ENCODE peak calls at places on chromosomes 3 and 15, in ten cellular contexts. E is PC-3, H is foreskin fibroblast, P is dorsolateral prefrontal cortex, D is tibial artery, I is colonic mucosa, V is psoas muscle, O is mucosa of descending colon, B is OCI-LY7, T is RWPE1. X is an unnamed sample.

GRCh38 chr3:156750191-156750873 is 75.8 kb upstream of the LEKR1 start:
- DNase-seq in E (no peak), H (peak), P (no peak), D (no peak), I (no peak), V (no peak), O (no peak), B (no peak), T (no peak), X (no peak)

GRCh38 chr3:187744169-187745151 is 808 bp downstream of the BCL6 start:
- DNase-seq in E (peak), H (no peak), P (no peak), D (no peak), I (peak), V (peak), O (peak), B (peak), T (peak), X (peak)

GRCh38 chr3:138774529-138775253 is 60.0 kb downstream of the PIK3CB start:
- DNase-seq in E (peak), H (peak), P (no peak), D (peak), I (peak), V (no peak), O (peak), B (no peak), T (peak), X (no peak)

GRCh38 chr3:26624209-26624775 is 1.7 kb downstream of the LRRC3B start:
- DNase-seq in E (no peak), H (no peak), P (no peak), D (no peak), I (no peak), V (peak), O (no peak), B (no peak), T (no peak), X (no peak)

GRCh38 chr15:79332824-79333510 is 22.1 kb downstream of the TMED3 start:
- DNase-seq in E (peak), H (no peak), P (no peak), D (no peak), I (no peak), V (no peak), O (peak), B (no peak), T (no peak), X (no peak)

GRCh38 chr15:63597033-63597790 is at the start of gene FBXL22:
- DNase-seq in E (no peak), H (no peak), P (no peak), D (no peak), I (peak), V (peak), O (peak), B (no peak), T (no peak), X (no peak)

GRCh38 chr3:128481438-128481942 is 11.5 kb downstream of the GATA2 start:
- DNase-seq in E (no peak), H (no peak), P (no peak), D (peak), I (no peak), V (peak), O (no peak), B (no peak), T (no peak), X (no peak)

GRCh38 chr3:15538345-15538744 is 16.8 kb upstream of the COLQ start:
- DNase-seq in E (no peak), H (no peak), P (no peak), D (no peak), I (no peak), V (no peak), O (no peak), B (no peak), T (no peak), X (no peak)

GRCh38 chr3:97111237-97111636 is 296.8 kb downstream of the EPHA6 start:
- DNase-seq in E (no peak), H (no peak), P (no peak), D (no peak), I (no peak), V (no peak), O (no peak), B (no peak), T (no peak), X (no peak)

GRCh38 chr3:158701666-158702065 is 29.2 kb upstream of the LXN start:
- DNase-seq in E (peak), H (peak), P (no peak), D (no peak), I (no peak), V (no peak), O (no peak), B (no peak), T (no peak), X (no peak)

GRCh38 chr3:48789665-48790064 is 58.0 kb downstream of the PRKAR2A start:
- DNase-seq in E (no peak), H (no peak), P (no peak), D (no peak), I (no peak), V (no peak), O (no peak), B (no peak), T (no peak), X (no peak)

GRCh38 chr3:183802989-183803388 is 22.4 kb downstream of the MAP6D1 start:
- DNase-seq in E (no peak), H (no peak), P (no peak), D (no peak), I (no peak), V (no peak), O (no peak), B (no peak), T (no peak), X (no peak)

GRCh38 chr3:106765342-106765741 is 611.9 kb upstream of the CCDC54 start:
- DNase-seq in E (peak), H (peak), P (no peak), D (no peak), I (no peak), V (no peak), O (no peak), B (no peak), T (peak), X (no peak)

GRCh38 chr3:12121466-12121865 is 37.2 kb downstream of the TIMP4 start:
- DNase-seq in E (no peak), H (no peak), P (no peak), D (no peak), I (no peak), V (no peak), O (no peak), B (no peak), T (no peak), X (no peak)

GRCh38 chr3:120673116-120673515 is 8.9 kb downstream of the HGD start:
- DNase-seq in E (no peak), H (no peak), P (no peak), D (no peak), I (no peak), V (no peak), O (no peak), B (no peak), T (no peak), X (no peak)

GRCh38 chr3:155330356-155330755 is 36.9 kb upstream of the STRIT1 start:
- DNase-seq in E (no peak), H (no peak), P (no peak), D (no peak), I (no peak), V (no peak), O (no peak), B (no peak), T (no peak), X (no peak)

GRCh38 chr15:100400996-100401395 is 59.2 kb upstream of the ADAMTS17 start:
- DNase-seq in E (no peak), H (no peak), P (no peak), D (no peak), I (no peak), V (no peak), O (no peak), B (no peak), T (no peak), X (no peak)

GRCh38 chr15:76073554-76073953 is 13.8 kb downstream of the TMEM266 start:
- DNase-seq in E (peak), H (no peak), P (no peak), D (no peak), I (no peak), V (no peak), O (no peak), B (no peak), T (peak), X (no peak)

GRCh38 chr15:47885921-47886320 is 168.6 kb downstream of the SEMA6D start:
- DNase-seq in E (peak), H (no peak), P (no peak), D (no peak), I (no peak), V (no peak), O (no peak), B (no peak), T (peak), X (no peak)

GRCh38 chr3:75294124-75294523 is 370.0 kb upstream of the FRG2C start:
- DNase-seq in E (peak), H (peak), P (peak), D (peak), I (peak), V (no peak), O (peak), B (no peak), T (peak), X (peak)

GRCh38 chr15:57994468-57995154 is 70.9 kb downstream of the ALDH1A2 start:
- DNase-seq in E (peak), H (peak), P (no peak), D (no peak), I (no peak), V (no peak), O (no peak), B (no peak), T (no peak), X (no peak)

GRCh38 chr3:2659896-2660295 is 450.3 kb downstream of the IL5RA start:
- DNase-seq in E (no peak), H (no peak), P (no peak), D (no peak), I (no peak), V (no peak), O (no peak), B (no peak), T (no peak), X (no peak)

GRCh38 chr3:120425877-120426276 is 24.9 kb downstream of the FSTL1 start:
- DNase-seq in E (no peak), H (peak), P (no peak), D (no peak), I (no peak), V (no peak), O (no peak), B (no peak), T (no peak), X (no peak)

GRCh38 chr3:126287536-126288181 is 69.5 kb downstream of the KLF15 start:
- DNase-seq in E (no peak), H (peak), P (peak), D (peak), I (no peak), V (peak), O (peak), B (peak), T (no peak), X (no peak)

GRCh38 chr3:169699536-169700050 is 36.1 kb upstream of the MECOM start:
- DNase-seq in E (no peak), H (peak), P (no peak), D (peak), I (no peak), V (peak), O (no peak), B (no peak), T (no peak), X (no peak)

GRCh38 chr3:82329300-82329699 is 567.9 kb upstream of the GBE1 start:
- DNase-seq in E (peak), H (no peak), P (no peak), D (no peak), I (no peak), V (no peak), O (no peak), B (no peak), T (no peak), X (no peak)
- TF ChIP-seq CTCF in E (peak), H (peak), P (no peak), D (no peak), I (no peak), V (peak), O (no peak), B (peak), T (peak), X (peak)

DNA sequence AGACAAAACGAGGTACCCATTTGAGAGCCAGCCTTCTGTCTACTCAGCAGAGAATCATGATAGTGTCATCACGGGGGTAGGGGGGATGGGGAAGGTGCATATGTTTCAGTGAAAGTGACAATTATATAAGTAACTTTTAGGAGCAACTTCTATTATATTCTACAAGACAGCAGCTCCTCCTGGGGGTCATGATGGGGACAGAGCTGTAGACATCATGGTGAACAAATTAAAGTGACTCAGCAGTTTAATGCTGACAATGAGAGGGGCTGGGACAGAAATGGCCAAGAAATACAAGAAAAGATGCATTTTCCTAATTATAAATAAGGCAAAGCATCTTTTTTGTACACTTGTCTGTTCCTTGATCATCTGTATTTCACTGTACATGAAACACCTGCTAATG is 11.8 kb downstream of the CAPN3 start:
- DNase-seq in E (peak), H (peak), P (no peak), D (no peak), I (no peak), V (no peak), O (no peak), B (peak), T (no peak), X (no peak)
- TF ChIP-seq CTCF in E (peak), H (no peak), P (no peak), D (no peak), I (no peak), V (no peak), O (no peak), B (peak), T (no peak), X (no peak)

DNA sequence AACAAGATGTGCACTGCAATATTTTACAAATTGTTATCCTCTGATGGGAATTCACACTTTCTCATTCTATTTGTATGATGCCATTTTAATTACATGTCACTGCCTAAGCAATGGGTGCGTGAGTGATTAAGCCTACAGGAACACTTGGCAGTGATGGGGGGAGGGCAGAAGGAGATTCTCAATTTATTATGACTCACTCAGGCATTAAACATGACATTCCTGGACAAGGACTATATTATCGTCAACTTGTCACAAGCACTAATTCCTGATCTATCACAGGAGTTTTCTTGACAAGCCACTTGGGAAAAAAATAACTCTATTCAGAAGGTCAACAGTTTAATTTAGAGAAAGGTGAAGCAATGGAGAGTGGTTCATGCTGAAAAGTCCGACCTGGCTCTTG is 556.8 kb downstream of the NSUN3 start:
- DNase-seq in E (peak), H (no peak), P (no peak), D (no peak), I (no peak), V (no peak), O (no peak), B (no peak), T (no peak), X (no peak)
- TF ChIP-seq CTCF in E (no peak), H (no peak), P (no peak), D (no peak), I (no peak), V (no peak), O (no peak), B (no peak), T (no peak), X (no peak)

DNA sequence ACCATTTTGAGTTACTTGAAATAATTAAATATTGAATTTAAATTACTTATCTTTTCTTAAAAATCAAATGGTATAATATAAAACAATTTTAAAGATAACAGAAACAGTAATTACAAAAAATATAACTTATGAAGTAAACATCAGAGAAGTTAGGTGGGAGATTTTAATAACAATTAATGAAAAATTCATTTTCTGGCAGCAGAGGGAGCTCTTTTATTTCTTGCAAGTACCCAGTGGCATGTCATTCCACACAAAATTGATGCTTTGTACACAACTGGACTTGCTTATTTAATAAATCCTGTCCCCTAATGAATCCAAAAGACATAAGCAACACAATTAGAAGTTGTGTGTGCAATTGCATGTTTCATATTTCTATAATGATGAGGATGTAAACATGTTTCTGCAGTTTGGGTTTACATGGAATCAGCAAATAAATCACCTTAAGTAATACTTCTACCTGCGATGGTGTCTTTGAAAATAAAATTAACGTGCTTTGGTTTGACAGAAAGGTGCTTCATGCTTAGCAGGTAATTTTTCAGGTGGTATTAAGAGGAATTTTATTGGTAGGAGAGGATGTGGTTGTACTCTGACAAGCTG is 861.3 kb downstream of the ZPLD1 start:
- DNase-seq in E (peak), H (no peak), P (no peak), D (no peak), I (no peak), V (no peak), O (no peak), B (peak), T (no peak), X (no peak)
- TF ChIP-seq CTCF in E (peak), H (no peak), P (peak), D (no peak), I (no peak), V (no peak), O (no peak), B (peak), T (peak), X (no peak)

GRCh38 chr15:77983708-77984445 is 93.6 kb downstream of the TBC1D2B start:
- DNase-seq in E (no peak), H (no peak), P (no peak), D (no peak), I (peak), V (no peak), O (no peak), B (no peak), T (no peak), X (no peak)
- TF ChIP-seq CTCF in E (no peak), H (no peak), P (no peak), D (no peak), I (no peak), V (no peak), O (no peak), B (peak), T (no peak), X (no peak)

DNA sequence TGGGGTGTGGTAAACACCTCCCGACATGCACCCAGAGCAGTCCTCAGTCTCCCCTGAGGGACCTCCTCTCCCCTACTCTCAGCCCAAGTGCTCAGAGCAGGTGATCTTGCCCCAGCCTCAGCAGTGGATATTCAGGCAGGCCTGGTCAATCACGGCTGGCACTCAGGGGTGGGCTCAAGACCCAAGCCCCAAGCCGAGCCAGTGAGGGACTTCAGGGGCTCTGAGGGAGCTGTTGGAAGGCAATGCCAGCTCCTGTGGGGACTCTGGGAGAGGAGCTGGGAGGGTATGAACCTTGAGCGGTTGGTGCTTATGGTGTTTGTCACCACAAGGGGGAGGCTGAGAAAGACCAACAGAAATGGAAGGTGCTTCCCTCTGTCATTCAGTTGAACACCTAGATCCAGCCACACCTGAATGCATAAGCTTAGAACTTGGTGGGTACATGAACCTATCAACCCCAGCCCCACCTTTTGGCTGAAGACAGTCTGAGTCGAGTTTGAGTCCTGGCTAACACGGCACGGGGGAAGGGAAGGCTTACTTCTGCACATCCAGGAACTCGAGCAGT is 19.4 kb downstream of the ALS2CL start:
- DNase-seq in E (no peak), H (no peak), P (no peak), D (no peak), I (no peak), V (peak), O (no peak), B (peak), T (no peak), X (peak)
- TF ChIP-seq CTCF in E (peak), H (peak), P (no peak), D (no peak), I (no peak), V (no peak), O (no peak), B (peak), T (no peak), X (no peak)